ENCODE peak calls at places on chromosomes 4 and X, in five cellular contexts. J, T, F, X and W are unnamed samples.

GRCh38 chr4:76504613-76505465 is 69.8 kb downstream of the SHROOM3 start:
- DNase-seq in J (peak), X (no peak), T (no peak), F (peak), W (peak)

GRCh38 chr4:7448036-7448435 is 13.3 kb upstream of the PSAPL1 start:
- DNase-seq in F (no peak), J (no peak), X (no peak), T (no peak), W (no peak)

GRCh38 chrX:19739683-19740082 is 147.7 kb downstream of the SH3KBP1 start:
- DNase-seq in T (peak), X (peak), F (no peak), J (no peak), W (peak)

GRCh38 chr4:112813790-112814189 is 176.8 kb downstream of the LARP7 start:
- DNase-seq in F (peak), J (no peak), X (no peak), T (no peak), W (peak)

GRCh38 chrX:153640045-153640686 is 6.8 kb upstream of the DUSP9 start:
- DNase-seq in J (no peak), F (no peak), X (no peak), T (no peak), W (no peak)

GRCh38 chr4:128322986-128323385 is 35.4 kb upstream of the PGRMC2 start:
- DNase-seq in F (peak), J (no peak), T (no peak), X (no peak), W (peak)

GRCh38 chr4:15651682-15652081 is 3.5 kb downstream of the FBXL5 start:
- DNase-seq in J (no peak), X (no peak), F (no peak), T (no peak), W (peak)

GRCh38 chr4:78551420-78552351 is at the start of gene ANXA3:
- DNase-seq in X (peak), J (no peak), T (peak), F (no peak), W (peak)

GRCh38 chr4:179145746-179146530 is 1703.7 kb upstream of the AGA start:
- DNase-seq in X (no peak), F (no peak), J (no peak), T (no peak), W (peak)

GRCh38 chrX:49951524-49952193 is 29.3 kb downstream of the CLCN5 start:
- DNase-seq in F (no peak), J (no peak), T (no peak), X (no peak), W (no peak)

GRCh38 chr4:15413623-15414019 is 14.2 kb upstream of the C1QTNF7 start:
- DNase-seq in F (no peak), X (no peak), J (no peak), T (no peak), W (no peak)

GRCh38 chr4:8173641-8174242 is 15.1 kb upstream of the ABLIM2 start:
- DNase-seq in X (no peak), T (no peak), J (no peak), F (no peak), W (no peak)

GRCh38 chr4:16384496-16384895 is 158.2 kb upstream of the TAPT1 start:
- DNase-seq in F (no peak), J (no peak), T (no peak), X (no peak), W (no peak)

GRCh38 chr4:44662623-44663006 is 11.2 kb upstream of the YIPF7 start:
- DNase-seq in X (no peak), F (no peak), T (no peak), J (no peak), W (no peak)

GRCh38 chr4:15366660-15367059 is 61.2 kb upstream of the C1QTNF7 start:
- DNase-seq in X (no peak), F (no peak), T (no peak), J (no peak), W (peak)

GRCh38 chr4:158777423-158777822 is 8.6 kb downstream of the FNIP2 start:
- DNase-seq in T (no peak), J (no peak), X (no peak), F (no peak), W (no peak)

GRCh38 chr4:102826105-102826889 is 1.1 kb downstream of the UBE2D3 start:
- DNase-seq in F (no peak), T (no peak), X (no peak), J (no peak), W (no peak)

GRCh38 chr4:7052923-7053715 is 9.9 kb downstream of the TADA2B start:
- DNase-seq in F (no peak), X (peak), T (no peak), J (no peak), W (no peak)

GRCh38 chr4:189202182-189202868 is 738.3 kb upstream of the FRG1 start:
- DNase-seq in X (peak), F (peak), T (peak), J (no peak), W (peak)

GRCh38 chr4:183823394-183823793 is 81.7 kb upstream of the STOX2 start:
- DNase-seq in X (no peak), F (peak), J (no peak), T (peak), W (peak)

GRCh38 chr4:112817933-112818921 is 181.3 kb downstream of the LARP7 start:
- DNase-seq in J (peak), F (peak), X (peak), T (peak), W (peak)

GRCh38 chr4:74205046-74205445 is 47.1 kb downstream of the MTHFD2L start:
- DNase-seq in T (no peak), X (no peak), F (no peak), J (no peak), W (no peak)

GRCh38 chr4:147103403-147103946 is 157.8 kb upstream of the TTC29 start:
- DNase-seq in J (no peak), T (peak), F (peak), X (no peak), W (peak)

GRCh38 chrX:13015536-13016236 is 28.7 kb downstream of the FAM9C start:
- DNase-seq in X (no peak), F (no peak), T (no peak), J (no peak), W (no peak)

GRCh38 chrX:46561931-46562721 is 11.4 kb upstream of the CHST7 start:
- DNase-seq in T (no peak), J (no peak), F (no peak), X (peak), W (peak)

GRCh38 chr4:156948738-156949137 is 22.9 kb downstream of the PDGFC start:
- DNase-seq in F (no peak), X (no peak), J (no peak), T (no peak), W (no peak)

GRCh38 chr4:123477804-123478209 is 81.2 kb downstream of the SPRY1 start:
- DNase-seq in T (peak), J (no peak), F (peak), X (no peak), W (peak)

GRCh38 chrX:41739871-41740270 is 15.9 kb downstream of the GPR82 start:
- DNase-seq in X (no peak), T (no peak), J (no peak), F (no peak), W (no peak)

GRCh38 chrX:48971325-48972213 is at the start of gene KCND1:
- DNase-seq in T (peak), X (no peak), J (no peak), F (no peak), W (peak)

GRCh38 chrX:6226646-6227444 is 1.8 kb downstream of the NLGN4X start:
- DNase-seq in T (peak), J (no peak), F (no peak), X (no peak), W (no peak)